ENCODE peak calls at places on chromosomes 7 and 10, in ten cellular contexts. X is EL; P is B cell; S is C1 segment of cervical spinal cord; O is effector memory CD4-positive, alpha-beta T cell; K is head of caudate nucleus; L is stromal cell of bone marrow; J is fibroblast of mammary gland; B is NCI-H1105 treated with DMSO at 0.1 percent for 48 hours; E is iPS-NIHi11. F is an unnamed sample.

GRCh38 chr10:132685921-132686680 is 99.8 kb downstream of the NKX6-2 start:
- DNase-seq in K (no peak), S (no peak), B (no peak), J (no peak), P (no peak), E (no peak), L (no peak), O (no peak), X (no peak), F (no peak)

GRCh38 chr7:52486267-52486666 is 549.2 kb upstream of the POM121L12 start:
- DNase-seq in P (no peak), L (no peak), O (no peak), B (no peak), K (no peak), J (no peak), X (no peak), S (no peak), E (no peak), F (no peak)

GRCh38 chr7:1659696-1660095 is 10.4 kb upstream of the ELFN1 start:
- DNase-seq in P (no peak), S (no peak), L (peak; percentile 36), J (peak; percentile 81), B (no peak), O (no peak), X (peak; percentile 74), E (no peak), K (no peak), F (peak; percentile 42)

GRCh38 chr7:100602889-100603696 is 930 bp downstream of the PCOLCE start:
- DNase-seq in E (peak; percentile 76), P (peak; percentile 54), L (peak; percentile 74), O (no peak), B (no peak), X (peak; percentile 94), S (no peak), K (no peak), J (peak; percentile 86), F (peak; percentile 87)

GRCh38 chr7:139505563-139505962 is 17.9 kb upstream of the CLEC2L start:
- DNase-seq in E (peak; percentile 68), S (no peak), B (no peak), L (no peak), J (peak; percentile 17), K (no peak), X (no peak), P (no peak), O (no peak), F (no peak)

GRCh38 chr7:98217623-98218582 is 6.7 kb downstream of the BHLHA15 start:
- DNase-seq in K (peak; percentile 67), O (no peak), L (no peak), P (peak; percentile 68), S (peak; percentile 8), X (no peak), E (peak; percentile 43), B (no peak), J (no peak), F (no peak)

GRCh38 chr10:72407471-72407870 is 52.8 kb upstream of the DNAJB12 start:
- DNase-seq in X (no peak), O (no peak), K (no peak), E (no peak), B (no peak), P (no peak), S (no peak), J (no peak), L (no peak), F (no peak)

GRCh38 chr10:50508315-50509051 is 115.3 kb downstream of the SGMS1 start:
- DNase-seq in E (no peak), L (no peak), S (no peak), X (no peak), B (no peak), K (no peak), J (no peak), O (no peak), P (no peak), F (no peak)

GRCh38 chr7:25319707-25320106 is 91.4 kb upstream of the NPVF start:
- DNase-seq in L (no peak), X (no peak), J (no peak), B (no peak), S (no peak), P (no peak), K (no peak), E (no peak), O (no peak), F (no peak)

GRCh38 chr10:29917311-29917710 is 142.1 kb downstream of the JCAD start:
- DNase-seq in B (no peak), L (no peak), K (no peak), J (no peak), X (no peak), O (no peak), S (no peak), P (no peak), E (no peak), F (no peak)

GRCh38 chr7:24881622-24882021 is 98.4 kb downstream of the OSBPL3 start:
- DNase-seq in B (no peak), S (no peak), E (no peak), P (no peak), K (no peak), J (no peak), L (no peak), X (no peak), O (no peak), F (no peak)

GRCh38 chr7:131735151-131735550 is 178.7 kb upstream of the PODXL start:
- DNase-seq in X (no peak), P (no peak), J (no peak), K (no peak), S (no peak), B (no peak), L (no peak), O (no peak), E (no peak), F (no peak)

GRCh38 chr7:141115949-141116348 is 42.1 kb downstream of the TMEM178B start:
- DNase-seq in J (no peak), X (no peak), S (no peak), K (no peak), E (no peak), L (no peak), P (no peak), B (peak; percentile 89), O (no peak), F (no peak)

GRCh38 chr10:122189185-122189584 is 81.9 kb upstream of the BTBD16 start:
- DNase-seq in P (no peak), L (no peak), B (no peak), O (no peak), X (no peak), K (no peak), J (no peak), S (no peak), E (no peak), F (no peak)

GRCh38 chr7:118844748-118845147 is 620.2 kb downstream of the ANKRD7 start:
- DNase-seq in B (no peak), O (no peak), P (no peak), L (no peak), E (no peak), S (no peak), K (no peak), J (no peak), X (no peak), F (no peak)

GRCh38 chr7:232571-233455 is 40.4 kb downstream of the FAM20C start:
- DNase-seq in E (no peak), X (peak; percentile 69), K (no peak), S (no peak), B (no peak), J (peak; percentile 66), P (no peak), O (no peak), L (peak; percentile 59), F (peak; percentile 59)

GRCh38 chr10:124389613-124390361 is 28.9 kb downstream of the OAT start:
- DNase-seq in B (no peak), L (no peak), J (no peak), E (no peak), S (no peak), X (no peak), P (no peak), O (no peak), K (no peak), F (no peak)

GRCh38 chr10:123399276-123399839 is 245.2 kb downstream of the BUB3 start:
- DNase-seq in S (no peak), J (no peak), K (no peak), P (no peak), L (no peak), X (no peak), E (no peak), O (no peak), B (no peak), F (no peak)

GRCh38 chr7:153835712-153836265 is 216.4 kb upstream of the DPP6 start:
- DNase-seq in B (no peak), O (no peak), L (no peak), J (no peak), E (no peak), S (peak; percentile 17), P (no peak), K (no peak), X (no peak), F (no peak)

GRCh38 chr10:125060851-125061556 is 99.4 kb downstream of the CTBP2 start:
- DNase-seq in J (peak; percentile 78), L (peak; percentile 82), E (peak; percentile 77), K (peak; percentile 83), O (no peak), B (no peak), X (peak; percentile 86), S (peak; percentile 71), P (no peak), F (peak; percentile 15)

GRCh38 chr7:103445228-103446020 is 583 bp downstream of the SLC26A5 start:
- DNase-seq in E (peak; percentile 45), P (peak; percentile 21), X (peak; percentile 12), S (peak; percentile 7), O (no peak), B (no peak), K (no peak), J (no peak), L (no peak), F (no peak)

GRCh38 chr10:77111611-77112550 is 525.7 kb downstream of the KCNMA1 start:
- DNase-seq in E (peak; percentile 79), O (no peak), X (peak; percentile 84), P (peak; percentile 40), J (peak; percentile 89), K (no peak), B (peak; percentile 46), S (no peak), L (peak; percentile 60), F (peak; percentile 83)

GRCh38 chr10:89296227-89296648 is 5.6 kb upstream of the IFIT2 start:
- DNase-seq in P (no peak), K (no peak), J (peak; percentile 87), O (no peak), S (no peak), B (no peak), E (no peak), L (no peak), X (peak; percentile 31), F (peak; percentile 56)

GRCh38 chr10:80468002-80468401 is 13.9 kb downstream of the TSPAN14 start:
- DNase-seq in X (no peak), B (no peak), E (peak; percentile 81), O (no peak), L (no peak), P (no peak), J (no peak), S (no peak), K (peak; percentile 60), F (no peak)

GRCh38 chr10:50540069-50540825 is 83.5 kb downstream of the SGMS1 start:
- DNase-seq in B (no peak), E (no peak), X (no peak), J (peak; percentile 45), P (no peak), L (no peak), S (no peak), K (no peak), O (no peak), F (peak; percentile 56)

GRCh38 chr7:30450983-30451497 is 27.5 kb downstream of the NOD1 start:
- DNase-seq in L (no peak), K (no peak), J (no peak), P (no peak), B (no peak), O (no peak), X (no peak), E (no peak), S (no peak), F (no peak)

GRCh38 chr7:120554960-120555571 is 282.1 kb downstream of the KCND2 start:
- DNase-seq in X (peak; percentile 33), O (no peak), S (no peak), B (peak; percentile 58), P (no peak), L (peak; percentile 34), K (no peak), E (peak; percentile 68), J (peak; percentile 76), F (peak; percentile 28)

GRCh38 chr7:132575336-132575986 is 809 bp downstream of the PLXNA4 start:
- DNase-seq in L (peak; percentile 59), O (no peak), S (peak; percentile 39), J (peak; percentile 29), K (peak; percentile 43), X (peak; percentile 47), E (peak; percentile 52), P (peak; percentile 43), B (peak; percentile 59), F (peak; percentile 75)